ENCODE peak calls at places on chromosomes 6 and 20, in five cellular contexts. W is neural progenitor cell, H is AG04449, X is tibial artery, E is fibroblast of mammary gland. G is an unnamed sample.

GRCh38 chr6:81762132-81762531 is 9.7 kb upstream of the TENT5A start:
- DNase-seq in W (no peak), H (no peak), X (no peak), E (peak; percentile 72), G (no peak)

GRCh38 chr6:68777956-68778355 is 142.9 kb downstream of the ADGRB3 start:
- DNase-seq in W (no peak), H (no peak), X (no peak), E (peak; percentile 62), G (no peak)

GRCh38 chr20:47099749-47100515 is 205.3 kb downstream of the EYA2 start:
- DNase-seq in W (no peak), H (no peak), X (peak; percentile 49), E (peak; percentile 69), G (no peak)

GRCh38 chr6:14743465-14744211 is 502.2 kb upstream of the JARID2 start:
- DNase-seq in W (no peak), H (peak; percentile 95), X (peak; percentile 55), E (peak; percentile 100), G (peak; percentile 94)

GRCh38 chr6:148866657-148867268 is 119.9 kb downstream of the UST start:
- DNase-seq in W (no peak), H (no peak), X (no peak), E (no peak), G (no peak)

GRCh38 chr6:157717266-157717870 is 105.7 kb upstream of the SNX9 start:
- DNase-seq in W (no peak), H (no peak), X (no peak), E (no peak), G (no peak)

GRCh38 chr20:24768226-24768625 is 180.8 kb upstream of the CST7 start:
- DNase-seq in W (no peak), H (no peak), X (no peak), E (no peak), G (no peak)

GRCh38 chr6:39411465-39411864 is 89.0 kb upstream of the KCNK16 start:
- DNase-seq in W (no peak), H (no peak), X (no peak), E (peak; percentile 16), G (no peak)

GRCh38 chr20:36179170-36179945 is 24.8 kb downstream of the EPB41L1 start:
- DNase-seq in W (peak; percentile 88), H (no peak), X (no peak), E (no peak), G (no peak)

GRCh38 chr20:34516874-34517542 is 786 bp downstream of the DYNLRB1 start:
- DNase-seq in W (peak; percentile 38), H (no peak), X (peak; percentile 28), E (no peak), G (no peak)

GRCh38 chr6:104711371-104711770 is 148.3 kb downstream of the HACE1 start:
- DNase-seq in W (no peak), H (peak; percentile 45), X (no peak), E (peak; percentile 67), G (peak; percentile 50)

GRCh38 chr20:9800406-9800805 is 38.5 kb downstream of the PAK5 start:
- DNase-seq in W (no peak), H (no peak), X (no peak), E (no peak), G (no peak)

GRCh38 chr6:69936674-69937363 is 70.5 kb downstream of the COL19A1 start:
- DNase-seq in W (no peak), H (no peak), X (no peak), E (no peak), G (no peak)

GRCh38 chr20:48879609-48880008 is 41.9 kb upstream of the ARFGEF2 start:
- DNase-seq in W (no peak), H (no peak), X (no peak), E (no peak), G (no peak)

GRCh38 chr20:42906120-42906519 is 283.6 kb downstream of the PTPRT start:
- DNase-seq in W (no peak), H (no peak), X (no peak), E (no peak), G (no peak)

GRCh38 chr20:60695223-60695622 is 556.8 kb upstream of the CDH4 start:
- DNase-seq in W (no peak), H (peak; percentile 69), X (no peak), E (peak; percentile 98), G (peak; percentile 14)

GRCh38 chr6:157358287-157358686 is 22.7 kb upstream of the ZDHHC14 start:
- DNase-seq in W (no peak), H (no peak), X (no peak), E (no peak), G (no peak)

GRCh38 chr20:45951925-45952834 is 17.7 kb downstream of the PCIF1 start:
- DNase-seq in W (no peak), H (no peak), X (no peak), E (no peak), G (no peak)

GRCh38 chr6:1286972-1287600 is 24.8 kb upstream of the FOXQ1 start:
- DNase-seq in W (no peak), H (no peak), X (no peak), E (peak; percentile 86), G (no peak)

DNA sequence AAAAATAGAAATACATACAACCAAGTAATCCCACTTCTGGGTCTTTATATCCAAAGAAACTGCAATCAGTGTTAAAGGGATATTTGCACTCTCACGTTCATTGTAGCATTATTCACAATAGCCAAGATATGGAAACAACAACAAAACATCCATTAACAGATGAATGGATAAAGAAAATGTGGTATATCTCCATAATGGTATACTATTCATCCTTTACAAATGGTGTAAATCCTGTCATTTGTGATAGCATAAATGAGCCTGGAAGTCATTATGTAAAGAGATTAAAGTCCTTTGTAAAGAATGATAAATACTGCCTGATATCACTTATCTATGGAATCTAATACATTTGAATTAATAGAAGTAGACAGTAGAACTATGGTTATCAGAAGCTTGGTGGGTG is 327.7 kb downstream of the UTRN start:
- DNase-seq in W (no peak), H (no peak), X (no peak), E (no peak), G (no peak)
- H3K4me3 ChIP-seq in W (no peak overlapping the region), H (no peak overlapping the region), X (no peak overlapping the region), E (no peak overlapping the region), G (no peak overlapping the region)

GRCh38 chr6:163583558-163583957 is 169.0 kb downstream of the QKI start:
- DNase-seq in W (no peak), H (no peak), X (no peak), E (no peak), G (no peak)

GRCh38 chr6:163577404-163577803 is 162.9 kb downstream of the QKI start:
- DNase-seq in W (no peak), H (no peak), X (no peak), E (no peak), G (no peak)

GRCh38 chr6:163579111-163579879 is 164.8 kb downstream of the QKI start:
- DNase-seq in W (peak; percentile 33), H (no peak), X (no peak), E (peak; percentile 28), G (no peak)

GRCh38 chr6:163580311-163581030 is 166.0 kb downstream of the QKI start:
- DNase-seq in W (no peak), H (no peak), X (no peak), E (no peak), G (no peak)

DNA sequence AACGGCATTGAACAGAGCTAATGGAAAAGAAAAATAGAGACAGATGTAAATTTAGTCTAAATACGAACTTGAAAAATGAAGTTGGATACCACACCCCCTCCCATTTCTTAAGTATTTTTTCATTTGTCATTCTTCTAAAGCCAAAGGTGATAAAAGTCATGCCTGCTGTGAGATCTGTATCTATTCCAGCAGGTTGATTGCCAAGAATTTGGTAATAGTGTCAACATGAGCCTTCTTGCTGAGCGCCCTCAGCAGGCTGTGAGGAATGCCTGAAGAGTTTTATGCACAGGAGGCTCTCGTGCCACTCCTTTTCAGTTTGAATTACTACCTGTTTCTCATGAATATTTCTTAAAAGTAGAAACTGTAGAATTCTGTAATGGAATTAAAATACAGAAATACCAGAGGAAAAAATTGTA is 165.4 kb downstream of the QKI start:
- DNase-seq in W (peak; percentile 39), H (no peak), X (no peak), E (peak; percentile 33), G (no peak)
- TF ChIP-seq CTCF in W (peak; percentile 30), H (peak; percentile 2), X (no peak), E (no peak), G (no peak)

GRCh38 chr20:32474967-32475819 is 109.9 kb downstream of the NOL4L start:
- DNase-seq in W (peak; percentile 70), H (peak; percentile 62), X (peak; percentile 81), E (peak; percentile 93), G (peak; percentile 76)

GRCh38 chr20:32472581-32473207 is 112.4 kb downstream of the NOL4L start:
- DNase-seq in W (no peak), H (no peak), X (no peak), E (no peak), G (no peak)

GRCh38 chr20:32474009-32474716 is 111.0 kb downstream of the NOL4L start:
- DNase-seq in W (no peak), H (no peak), X (no peak), E (peak; percentile 35), G (no peak)

GRCh38 chr20:32473231-32474008 is 111.7 kb downstream of the NOL4L start:
- DNase-seq in W (peak; percentile 73), H (no peak), X (no peak), E (no peak), G (no peak)

DNA sequence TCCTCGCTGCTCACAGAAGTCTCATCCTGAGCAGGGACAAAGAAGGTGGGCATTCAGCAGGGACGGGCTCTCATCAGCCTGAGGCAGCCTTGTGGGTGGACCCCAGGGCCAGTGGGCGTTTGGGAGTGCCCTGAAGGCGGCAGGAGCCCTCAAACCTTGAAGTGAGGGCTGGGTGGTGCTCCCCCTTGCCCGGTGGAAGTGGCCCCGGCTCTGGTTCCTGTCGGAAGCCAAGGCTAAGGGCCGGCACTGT is 110.5 kb downstream of the NOL4L start:
- DNase-seq in W (no peak), H (no peak), X (no peak), E (no peak), G (no peak)
- H3K4me3 ChIP-seq in W (no peak overlapping the region), H (peak overlapping the region; percentile 50), X (peak overlapping the region; percentile 52), E (peak overlapping the region; percentile 51), G (peak overlapping the region; percentile 51)

GRCh38 chr6:90214461-90214860 is 82.2 kb downstream of the BACH2 start:
- DNase-seq in W (no peak), H (no peak), X (no peak), E (no peak), G (no peak)

GRCh38 chr6:90214966-90215365 is 81.7 kb downstream of the BACH2 start:
- DNase-seq in W (no peak), H (no peak), X (no peak), E (no peak), G (no peak)

GRCh38 chr6:90209527-90209926 is 87.1 kb downstream of the BACH2 start:
- DNase-seq in W (no peak), H (no peak), X (no peak), E (no peak), G (no peak)

GRCh38 chr6:90216081-90216977 is 80.3 kb downstream of the BACH2 start:
- DNase-seq in W (peak; percentile 58), H (peak; percentile 9), X (peak; percentile 31), E (peak; percentile 28), G (no peak)

DNA sequence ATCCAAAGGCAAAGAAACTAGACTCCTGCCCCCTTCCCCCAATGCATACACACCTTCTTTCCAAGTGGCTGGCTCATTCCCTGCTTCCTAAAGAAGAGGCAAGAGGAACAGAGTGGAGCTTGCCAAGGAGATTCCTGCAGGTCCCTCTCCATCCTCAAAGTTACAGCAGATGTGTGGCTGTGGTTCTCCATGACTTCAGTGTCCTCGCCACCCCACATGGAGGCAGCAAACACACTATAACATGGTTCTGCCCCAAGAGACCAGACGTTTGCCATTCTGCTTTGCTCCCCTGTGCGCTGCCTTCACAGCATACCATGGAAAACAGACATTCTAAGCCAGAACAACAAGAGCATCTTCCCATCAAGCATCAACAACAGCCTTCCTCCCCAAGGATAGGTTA is 84.4 kb downstream of the BACH2 start:
- DNase-seq in W (no peak), H (no peak), X (no peak), E (no peak), G (no peak)
- TF ChIP-seq CTCF in W (no peak), H (no peak), X (no peak), E (no peak), G (no peak)

G was measured in HFF-Myc.